ENCODE peak calls at places on chromosomes 13 and 19, in seven cellular contexts. One of them, this sample, is unnamed.

GRCh38 chr13:20159646-20160345 is 1.1 kb downstream of the GJA3 start:
- DNase-seq in stomach: no peak
- DNase-seq in upper lobe of left lung: no peak
- DNase-seq in adrenal gland: no peak
- DNase-seq in body of pancreas: no peak
- DNase-seq in H1: no peak
- DNase-seq in endothelial cell of umbilical vein: peak
- DNase-seq in this sample: no peak

GRCh38 chr13:93004919-93005318 is 221.7 kb upstream of the GPC6 start:
- DNase-seq in H1: no peak
- DNase-seq in endothelial cell of umbilical vein: no peak
- DNase-seq in body of pancreas: no peak
- DNase-seq in stomach: no peak
- DNase-seq in upper lobe of left lung: no peak
- DNase-seq in adrenal gland: no peak
- DNase-seq in this sample: no peak

GRCh38 chr19:1136201-1136600 is 32.4 kb downstream of the GPX4 start:
- DNase-seq in upper lobe of left lung: no peak
- DNase-seq in endothelial cell of umbilical vein: no peak
- DNase-seq in stomach: no peak
- DNase-seq in adrenal gland: peak
- DNase-seq in body of pancreas: no peak
- DNase-seq in H1: no peak
- DNase-seq in this sample: peak

GRCh38 chr19:5075603-5076002 is 106.7 kb downstream of the KDM4B start:
- DNase-seq in endothelial cell of umbilical vein: no peak
- DNase-seq in H1: no peak
- DNase-seq in adrenal gland: no peak
- DNase-seq in stomach: no peak
- DNase-seq in body of pancreas: no peak
- DNase-seq in upper lobe of left lung: no peak
- DNase-seq in this sample: no peak

GRCh38 chr13:97222934-97223710 is 989 bp downstream of the MBNL2 start:
- DNase-seq in upper lobe of left lung: no peak
- DNase-seq in H1: no peak
- DNase-seq in adrenal gland: no peak
- DNase-seq in stomach: no peak
- DNase-seq in endothelial cell of umbilical vein: peak
- DNase-seq in body of pancreas: no peak
- DNase-seq in this sample: no peak

GRCh38 chr13:31008400-31009115 is 76.1 kb downstream of the TEX26 start:
- DNase-seq in endothelial cell of umbilical vein: no peak
- DNase-seq in stomach: no peak
- DNase-seq in H1: peak
- DNase-seq in upper lobe of left lung: no peak
- DNase-seq in adrenal gland: no peak
- DNase-seq in body of pancreas: no peak
- DNase-seq in this sample: no peak

GRCh38 chr13:64505511-64505910 is 2724.6 kb downstream of the PCDH9 start:
- DNase-seq in H1: no peak
- DNase-seq in upper lobe of left lung: no peak
- DNase-seq in body of pancreas: no peak
- DNase-seq in adrenal gland: no peak
- DNase-seq in stomach: no peak
- DNase-seq in endothelial cell of umbilical vein: no peak
- DNase-seq in this sample: no peak

GRCh38 chr13:50421457-50422130 is 406.4 kb downstream of the KCNRG start:
- DNase-seq in upper lobe of left lung: no peak
- DNase-seq in body of pancreas: no peak
- DNase-seq in endothelial cell of umbilical vein: peak
- DNase-seq in stomach: no peak
- DNase-seq in H1: no peak
- DNase-seq in adrenal gland: no peak
- DNase-seq in this sample: no peak

GRCh38 chr13:102236341-102236740 is 165.5 kb downstream of the FGF14 start:
- DNase-seq in H1: no peak
- DNase-seq in upper lobe of left lung: no peak
- DNase-seq in adrenal gland: no peak
- DNase-seq in endothelial cell of umbilical vein: no peak
- DNase-seq in body of pancreas: no peak
- DNase-seq in stomach: no peak
- DNase-seq in this sample: no peak

GRCh38 chr19:6103217-6103644 is 7.1 kb downstream of the RFX2 start:
- DNase-seq in endothelial cell of umbilical vein: peak
- DNase-seq in upper lobe of left lung: peak
- DNase-seq in stomach: peak
- DNase-seq in adrenal gland: peak
- DNase-seq in body of pancreas: peak
- DNase-seq in H1: no peak
- DNase-seq in this sample: peak

GRCh38 chr19:33398361-33399060 is 25.0 kb downstream of the CEBPG start:
- DNase-seq in H1: no peak
- DNase-seq in upper lobe of left lung: no peak
- DNase-seq in stomach: no peak
- DNase-seq in body of pancreas: no peak
- DNase-seq in adrenal gland: no peak
- DNase-seq in endothelial cell of umbilical vein: no peak
- DNase-seq in this sample: no peak

GRCh38 chr13:26529441-26529840 is 28.0 kb upstream of the WASF3 start:
- DNase-seq in upper lobe of left lung: no peak
- DNase-seq in endothelial cell of umbilical vein: peak
- DNase-seq in adrenal gland: no peak
- DNase-seq in body of pancreas: peak
- DNase-seq in stomach: peak
- DNase-seq in H1: peak
- DNase-seq in this sample: peak

GRCh38 chr19:4067396-4068057 is 828 bp upstream of the ZBTB7A start:
- DNase-seq in H1: no peak
- DNase-seq in upper lobe of left lung: peak
- DNase-seq in body of pancreas: peak
- DNase-seq in endothelial cell of umbilical vein: peak
- DNase-seq in stomach: no peak
- DNase-seq in adrenal gland: no peak
- DNase-seq in this sample: no peak

GRCh38 chr13:113121183-113121927 is 1.2 kb upstream of the F10 start:
- DNase-seq in body of pancreas: no peak
- DNase-seq in stomach: no peak
- DNase-seq in H1: no peak
- DNase-seq in adrenal gland: peak
- DNase-seq in upper lobe of left lung: peak
- DNase-seq in endothelial cell of umbilical vein: no peak
- DNase-seq in this sample: no peak

GRCh38 chr13:99172951-99173350 is 27.7 kb upstream of the UBAC2 start:
- DNase-seq in upper lobe of left lung: no peak
- DNase-seq in adrenal gland: no peak
- DNase-seq in stomach: no peak
- DNase-seq in endothelial cell of umbilical vein: no peak
- DNase-seq in body of pancreas: no peak
- DNase-seq in H1: no peak
- DNase-seq in this sample: no peak

GRCh38 chr13:45331981-45332830 is 8.8 kb downstream of the TPT1 start:
- DNase-seq in adrenal gland: peak
- DNase-seq in endothelial cell of umbilical vein: peak
- DNase-seq in stomach: no peak
- DNase-seq in upper lobe of left lung: no peak
- DNase-seq in body of pancreas: no peak
- DNase-seq in H1: no peak
- DNase-seq in this sample: no peak

GRCh38 chr13:72295173-72295572 is 428.2 kb upstream of the DACH1 start:
- DNase-seq in body of pancreas: no peak
- DNase-seq in H1: no peak
- DNase-seq in adrenal gland: no peak
- DNase-seq in upper lobe of left lung: no peak
- DNase-seq in endothelial cell of umbilical vein: peak
- DNase-seq in stomach: no peak
- DNase-seq in this sample: no peak

GRCh38 chr19:7356899-7357627 is 8.3 kb downstream of the ARHGEF18 start:
- DNase-seq in upper lobe of left lung: no peak
- DNase-seq in adrenal gland: no peak
- DNase-seq in stomach: no peak
- DNase-seq in H1: no peak
- DNase-seq in body of pancreas: no peak
- DNase-seq in endothelial cell of umbilical vein: no peak
- DNase-seq in this sample: no peak

GRCh38 chr13:101289764-101290163 is 126.5 kb downstream of the NALCN start:
- DNase-seq in adrenal gland: peak
- DNase-seq in body of pancreas: peak
- DNase-seq in stomach: no peak
- DNase-seq in endothelial cell of umbilical vein: peak
- DNase-seq in H1: peak
- DNase-seq in upper lobe of left lung: no peak
- DNase-seq in this sample: peak

DNA sequence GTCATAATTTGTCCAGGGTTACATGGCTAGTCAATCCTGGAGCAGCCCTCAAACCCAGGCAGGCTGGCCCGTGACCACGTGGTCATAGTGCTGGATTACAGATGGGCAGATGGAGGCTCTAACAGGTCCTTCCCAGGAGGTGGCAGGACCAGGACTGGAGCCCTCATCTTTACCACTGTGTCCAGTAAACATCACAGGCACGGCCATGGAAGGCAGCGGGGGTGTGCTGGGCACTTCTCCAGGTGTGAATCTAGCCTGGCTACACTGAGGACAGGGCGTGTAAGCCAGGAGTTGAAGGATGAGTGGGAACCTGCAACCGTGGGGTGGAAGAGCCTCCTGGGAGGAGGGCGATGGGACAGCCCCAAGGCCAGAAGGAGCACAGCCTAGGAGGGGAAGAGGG is 6.1 kb downstream of the CIC start:
- DNase-seq in adrenal gland: peak
- DNase-seq in upper lobe of left lung: no peak
- DNase-seq in endothelial cell of umbilical vein: no peak
- DNase-seq in H1: no peak
- DNase-seq in body of pancreas: no peak
- DNase-seq in stomach: no peak
- DNase-seq in this sample: no peak
- TF ChIP-seq POLR2A in adrenal gland: no peak
- TF ChIP-seq POLR2A in upper lobe of left lung: no peak
- TF ChIP-seq POLR2A in endothelial cell of umbilical vein: no peak
- TF ChIP-seq POLR2A in H1: no peak
- TF ChIP-seq POLR2A in body of pancreas: no peak
- TF ChIP-seq POLR2A in stomach: no peak
- TF ChIP-seq POLR2A in this sample: no peak

GRCh38 chr13:42057918-42058530 is 9.6 kb downstream of the DGKH start:
- DNase-seq in endothelial cell of umbilical vein: no peak
- DNase-seq in H1: no peak
- DNase-seq in body of pancreas: no peak
- DNase-seq in upper lobe of left lung: no peak
- DNase-seq in adrenal gland: no peak
- DNase-seq in stomach: no peak
- DNase-seq in this sample: no peak
- H3K27ac ChIP-seq in endothelial cell of umbilical vein: no peak
- H3K27ac ChIP-seq in H1: no peak
- H3K27ac ChIP-seq in body of pancreas: no peak
- H3K27ac ChIP-seq in upper lobe of left lung: no peak
- H3K27ac ChIP-seq in adrenal gland: no peak
- H3K27ac ChIP-seq in stomach: no peak
- H3K27ac ChIP-seq in this sample: no peak

DNA sequence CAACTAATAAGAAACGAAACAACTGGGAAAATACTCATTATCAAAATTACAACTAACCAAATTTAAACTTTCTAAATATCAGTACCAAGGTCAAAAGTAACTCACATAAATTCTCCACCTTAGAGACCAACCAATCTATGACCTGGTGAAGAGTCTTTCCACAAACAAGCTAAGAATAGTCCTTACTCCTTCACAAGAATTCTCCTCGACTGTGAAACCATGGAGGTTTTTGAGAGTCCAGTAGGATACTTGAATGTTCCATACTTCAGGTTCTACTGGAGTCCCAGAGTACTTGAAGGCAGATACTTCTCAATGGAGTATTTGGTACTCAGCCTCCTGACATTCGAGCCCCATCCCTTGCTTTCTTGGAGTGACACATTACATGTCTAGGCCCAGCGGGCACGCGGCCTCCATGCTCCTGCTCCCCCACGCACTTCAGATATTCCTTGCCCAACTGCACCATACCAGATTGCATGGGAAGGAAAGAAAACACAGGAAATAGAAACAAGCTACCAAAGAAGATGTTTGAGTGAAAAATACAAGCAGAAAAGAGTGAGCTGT is 63.9 kb downstream of the ABCC4 start:
- DNase-seq in upper lobe of left lung: peak
- DNase-seq in stomach: no peak
- DNase-seq in endothelial cell of umbilical vein: no peak
- DNase-seq in H1: no peak
- DNase-seq in adrenal gland: no peak
- DNase-seq in body of pancreas: no peak
- DNase-seq in this sample: peak
- TF ChIP-seq POLR2A in upper lobe of left lung: no peak
- TF ChIP-seq POLR2A in stomach: no peak
- TF ChIP-seq POLR2A in endothelial cell of umbilical vein: no peak
- TF ChIP-seq POLR2A in H1: no peak
- TF ChIP-seq POLR2A in adrenal gland: no peak
- TF ChIP-seq POLR2A in body of pancreas: no peak
- TF ChIP-seq POLR2A in this sample: no peak

DNA sequence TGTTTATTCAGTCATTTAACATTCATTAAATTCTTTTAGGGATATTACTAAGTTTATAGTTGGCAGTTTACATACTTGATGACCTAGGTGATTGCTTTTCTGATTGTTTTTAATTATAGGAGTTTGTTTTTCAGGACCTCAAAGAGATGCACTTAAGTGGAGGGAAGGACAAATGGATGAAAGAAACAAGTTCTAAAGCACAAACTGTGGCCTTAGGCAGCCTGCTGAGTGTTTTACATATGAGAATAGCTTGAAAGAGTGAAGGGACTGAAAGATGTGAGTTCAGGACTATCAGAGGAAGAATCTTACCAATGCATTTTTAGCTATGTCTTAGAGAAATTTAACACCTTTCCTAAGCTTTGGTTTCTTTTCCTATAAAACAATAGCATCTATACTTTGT is 402.6 kb downstream of the KLF12 start:
- DNase-seq in endothelial cell of umbilical vein: no peak
- DNase-seq in upper lobe of left lung: no peak
- DNase-seq in body of pancreas: no peak
- DNase-seq in adrenal gland: no peak
- DNase-seq in H1: no peak
- DNase-seq in stomach: no peak
- DNase-seq in this sample: no peak
- H3K27ac ChIP-seq in endothelial cell of umbilical vein: no peak
- H3K27ac ChIP-seq in upper lobe of left lung: no peak
- H3K27ac ChIP-seq in body of pancreas: no peak
- H3K27ac ChIP-seq in adrenal gland: no peak
- H3K27ac ChIP-seq in H1: no peak
- H3K27ac ChIP-seq in stomach: no peak
- H3K27ac ChIP-seq in this sample: no peak

DNA sequence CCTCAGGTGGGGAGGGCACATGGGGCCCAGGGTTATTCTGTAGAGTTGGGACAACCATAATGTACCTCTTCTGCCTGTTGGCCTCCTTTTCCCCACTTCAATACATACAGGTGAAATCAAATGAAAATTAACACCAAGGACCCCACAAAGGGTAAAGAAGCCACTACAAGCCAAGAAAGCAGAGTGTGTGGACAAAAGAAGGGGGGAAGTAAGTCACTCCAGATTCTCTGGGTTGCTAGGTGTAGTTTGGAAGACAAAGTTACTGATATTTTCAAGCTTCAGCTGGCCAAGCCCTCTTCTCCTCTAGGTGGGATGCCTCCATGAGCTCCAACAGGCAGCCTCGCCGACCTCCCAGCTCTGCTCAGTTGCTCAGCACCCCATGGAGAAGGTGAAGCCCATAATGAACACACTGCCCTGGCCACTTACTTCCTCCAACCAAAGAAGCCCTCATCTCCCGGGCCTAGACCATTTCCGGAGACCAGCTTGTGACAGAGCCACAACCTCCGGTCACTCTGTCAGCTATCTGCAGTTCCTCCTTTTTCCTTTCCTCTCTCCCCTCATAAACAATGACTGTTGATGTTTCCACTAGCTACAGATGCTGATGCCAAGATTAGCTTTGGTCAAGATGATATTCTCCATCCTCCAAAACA is 66.8 kb upstream of the MED4 start:
- DNase-seq in body of pancreas: peak
- DNase-seq in adrenal gland: peak
- DNase-seq in stomach: peak
- DNase-seq in endothelial cell of umbilical vein: peak
- DNase-seq in H1: no peak
- DNase-seq in upper lobe of left lung: peak
- DNase-seq in this sample: peak
- TF ChIP-seq POLR2A in body of pancreas: no peak
- TF ChIP-seq POLR2A in adrenal gland: no peak
- TF ChIP-seq POLR2A in stomach: no peak
- TF ChIP-seq POLR2A in endothelial cell of umbilical vein: no peak
- TF ChIP-seq POLR2A in H1: no peak
- TF ChIP-seq POLR2A in upper lobe of left lung: peak
- TF ChIP-seq POLR2A in this sample: no peak

This sample was measured in thyroid gland.